ENCODE peak calls at places on chromosomes 6 and 20, in ten cellular contexts. D is NCI-H460; S is HFF-Myc; R is Calu3; G is NCI-H1092 treated with DMSO at 0.1 percent for 48 hours; E is lower lobe of right lung; L is HEK293T; A is PC-9; K is GM23248; Z is activated gamma-delta T cell treated with anti-CD3 and anti-CD28 coated beads, Interleukin-2, amount 50 U/mL, for 16 hours. I is an unnamed sample.

GRCh38 chr20:11267131-11267761 is 593.4 kb upstream of the JAG1 start:
- DNase-seq in D (peak), S (peak), R (peak), G (no peak), E (no peak), L (peak), A (peak), K (peak), Z (no peak), I (no peak)

GRCh38 chr6:134074151-134074712 is 21.8 kb upstream of the SLC2A12 start:
- DNase-seq in D (no peak), S (no peak), R (no peak), G (peak), E (no peak), L (no peak), A (no peak), K (no peak), Z (no peak), I (no peak)

GRCh38 chr6:53593001-53593488 is 48.1 kb upstream of the GCLC start:
- DNase-seq in D (no peak), S (no peak), R (no peak), G (no peak), E (no peak), L (no peak), A (peak), K (peak), Z (no peak), I (no peak)

GRCh38 chr6:34239240-34239825 is 2.7 kb downstream of the HMGA1 start:
- DNase-seq in D (no peak), S (no peak), R (no peak), G (no peak), E (peak), L (peak), A (no peak), K (no peak), Z (no peak), I (no peak)

GRCh38 chr6:37741757-37742400 is 44.2 kb upstream of the MDGA1 start:
- DNase-seq in D (no peak), S (no peak), R (peak), G (no peak), E (no peak), L (no peak), A (no peak), K (peak), Z (no peak), I (no peak)

GRCh38 chr20:1265226-1265915 is 723 bp upstream of the SNPH start:
- DNase-seq in D (no peak), S (no peak), R (no peak), G (no peak), E (no peak), L (no peak), A (no peak), K (peak), Z (no peak), I (no peak)

GRCh38 chr20:45902199-45902701 is 9.7 kb downstream of the PLTP start:
- DNase-seq in D (no peak), S (no peak), R (no peak), G (no peak), E (no peak), L (no peak), A (no peak), K (no peak), Z (no peak), I (no peak)

GRCh38 chr20:33992145-33992922 is 1.4 kb upstream of the RALY start:
- DNase-seq in D (peak), S (no peak), R (no peak), G (no peak), E (no peak), L (peak), A (peak), K (peak), Z (no peak), I (no peak)

GRCh38 chr6:138188278-138188923 is 26.7 kb downstream of the ARFGEF3 start:
- DNase-seq in D (no peak), S (no peak), R (peak), G (peak), E (no peak), L (no peak), A (peak), K (no peak), Z (no peak), I (no peak)

GRCh38 chr20:47102629-47103028 is 208.0 kb downstream of the EYA2 start:
- DNase-seq in D (no peak), S (no peak), R (no peak), G (no peak), E (no peak), L (no peak), A (no peak), K (peak), Z (no peak), I (no peak)

GRCh38 chr6:150377211-150377781 is 8.5 kb downstream of the IYD start:
- DNase-seq in D (no peak), S (no peak), R (peak), G (no peak), E (peak), L (no peak), A (peak), K (peak), Z (no peak), I (no peak)

GRCh38 chr6:150119256-150119655 is 23.6 kb upstream of the PPP1R14C start:
- DNase-seq in D (no peak), S (no peak), R (no peak), G (peak), E (no peak), L (no peak), A (no peak), K (peak), Z (no peak), I (no peak)

I was measured in posterior vena cava.